ENCODE peak calls at places on chromosomes 1 and 21, in five cellular contexts. One of them, this sample, is unnamed.

GRCh38 chr1:30635386-30635975 is 87.9 kb downstream of the MATN1 start:
- DNase-seq in amniotic stem cell: no peak
- DNase-seq in DMS153: no peak
- DNase-seq in NCI-H1092: no peak
- DNase-seq in putamen: no peak
- DNase-seq in this sample: no peak

GRCh38 chr1:227943354-227943753 is 4.4 kb downstream of the WNT9A start:
- DNase-seq in amniotic stem cell: no peak
- DNase-seq in DMS153: no peak
- DNase-seq in putamen: no peak
- DNase-seq in NCI-H1092: no peak
- DNase-seq in this sample: no peak

GRCh38 chr1:179142889-179143299 is 61.0 kb downstream of the TOR3A start:
- DNase-seq in DMS153: no peak
- DNase-seq in amniotic stem cell: peak; percentile 92
- DNase-seq in putamen: no peak
- DNase-seq in NCI-H1092: no peak
- DNase-seq in this sample: peak; percentile 97

GRCh38 chr1:6261615-6261995 is 707 bp upstream of the GPR153 start:
- DNase-seq in amniotic stem cell: no peak
- DNase-seq in NCI-H1092: no peak
- DNase-seq in putamen: no peak
- DNase-seq in DMS153: no peak
- DNase-seq in this sample: no peak

GRCh38 chr21:28393279-28393678 is 599.4 kb downstream of the LTN1 start:
- DNase-seq in putamen: peak; percentile 3
- DNase-seq in DMS153: peak; percentile 70
- DNase-seq in amniotic stem cell: no peak
- DNase-seq in NCI-H1092: no peak
- DNase-seq in this sample: peak; percentile 35

GRCh38 chr1:51305371-51305823 is 25.0 kb downstream of the TTC39A start:
- DNase-seq in amniotic stem cell: no peak
- DNase-seq in NCI-H1092: no peak
- DNase-seq in DMS153: no peak
- DNase-seq in putamen: no peak
- DNase-seq in this sample: no peak

GRCh38 chr1:1629430-1630190 is 2.4 kb upstream of the MMP23B start:
- DNase-seq in DMS153: no peak
- DNase-seq in amniotic stem cell: no peak
- DNase-seq in putamen: no peak
- DNase-seq in NCI-H1092: no peak
- DNase-seq in this sample: no peak

GRCh38 chr1:204094262-204095247 is 21.6 kb downstream of the SOX13 start:
- DNase-seq in NCI-H1092: peak; percentile 22
- DNase-seq in putamen: no peak
- DNase-seq in amniotic stem cell: no peak
- DNase-seq in DMS153: peak; percentile 45
- DNase-seq in this sample: no peak

GRCh38 chr1:150194381-150195031 is 41.4 kb downstream of the ANP32E start:
- DNase-seq in DMS153: no peak
- DNase-seq in putamen: no peak
- DNase-seq in NCI-H1092: no peak
- DNase-seq in amniotic stem cell: peak; percentile 12
- DNase-seq in this sample: no peak

GRCh38 chr1:2617981-2618470 is 14.8 kb downstream of the MMEL1 start:
- DNase-seq in NCI-H1092: no peak
- DNase-seq in amniotic stem cell: no peak
- DNase-seq in DMS153: no peak
- DNase-seq in putamen: no peak
- DNase-seq in this sample: no peak

GRCh38 chr1:37795340-37796110 is 1.9 kb downstream of the MANEAL start:
- DNase-seq in DMS153: peak; percentile 33
- DNase-seq in putamen: no peak
- DNase-seq in amniotic stem cell: no peak
- DNase-seq in NCI-H1092: no peak
- DNase-seq in this sample: peak; percentile 31

GRCh38 chr1:79151006-79151796 is 144.7 kb upstream of the ADGRL4 start:
- DNase-seq in NCI-H1092: no peak
- DNase-seq in DMS153: no peak
- DNase-seq in putamen: no peak
- DNase-seq in amniotic stem cell: no peak
- DNase-seq in this sample: no peak

GRCh38 chr1:18673976-18674375 is 43.3 kb downstream of the PAX7 start:
- DNase-seq in amniotic stem cell: no peak
- DNase-seq in putamen: no peak
- DNase-seq in NCI-H1092: no peak
- DNase-seq in DMS153: no peak
- DNase-seq in this sample: no peak

GRCh38 chr1:85555867-85556577 is 24.5 kb upstream of the CCN1 start:
- DNase-seq in putamen: no peak
- DNase-seq in amniotic stem cell: no peak
- DNase-seq in DMS153: no peak
- DNase-seq in NCI-H1092: no peak
- DNase-seq in this sample: no peak

GRCh38 chr1:34101151-34101550 is 63.9 kb downstream of the CSMD2 start:
- DNase-seq in amniotic stem cell: no peak
- DNase-seq in DMS153: no peak
- DNase-seq in NCI-H1092: no peak
- DNase-seq in putamen: no peak
- DNase-seq in this sample: peak; percentile 40

GRCh38 chr1:50644447-50645105 is 221.3 kb upstream of the DMRTA2 start:
- DNase-seq in amniotic stem cell: no peak
- DNase-seq in putamen: no peak
- DNase-seq in DMS153: no peak
- DNase-seq in NCI-H1092: no peak
- DNase-seq in this sample: no peak

GRCh38 chr1:46549697-46550681 is 1.5 kb downstream of the KNCN start:
- DNase-seq in amniotic stem cell: no peak
- DNase-seq in DMS153: peak; percentile 72
- DNase-seq in putamen: no peak
- DNase-seq in NCI-H1092: no peak
- DNase-seq in this sample: peak; percentile 39

GRCh38 chr1:39398278-39399010 is 93.0 kb upstream of the BMP8A start:
- DNase-seq in putamen: no peak
- DNase-seq in NCI-H1092: no peak
- DNase-seq in DMS153: no peak
- DNase-seq in amniotic stem cell: peak; percentile 82
- DNase-seq in this sample: peak; percentile 100

GRCh38 chr1:6103854-6104530 is 58.3 kb downstream of the KCNAB2 start:
- DNase-seq in NCI-H1092: no peak
- DNase-seq in putamen: no peak
- DNase-seq in DMS153: no peak
- DNase-seq in amniotic stem cell: no peak
- DNase-seq in this sample: no peak

GRCh38 chr1:65458730-65459396 is 38.4 kb downstream of the LEPR start:
- DNase-seq in amniotic stem cell: no peak
- DNase-seq in putamen: no peak
- DNase-seq in NCI-H1092: no peak
- DNase-seq in DMS153: no peak
- DNase-seq in this sample: no peak